ENCODE peak calls at places on chromosome 1, in nine cellular contexts. C is EH; Y is RCC 7860; M is naive thymus-derived CD8-positive, alpha-beta T cell; O is SW 1271; I is stimulated activated CD4-positive, alpha-beta T cell treated with anti-CD3 and anti-CD28 coated beads, Interleukin-12 subunit alpha, Interleukin-12 subunit beta, amount 100 ng/mL, for 24 hours; B is kidney tubule cell; F is B cell; K is GDM1. G is an unnamed sample.

GRCh38 chr1:77405186-77405585 is 123.4 kb downstream of the AK5 start:
- DNase-seq in C (no peak), I (no peak), B (no peak), M (no peak), K (no peak), F (no peak), Y (no peak), O (no peak), G (no peak)

GRCh38 chr1:113976609-113977278 is 2.5 kb upstream of the OLFML3 start:
- DNase-seq in C (peak; percentile 63), K (peak; percentile 48), O (peak; percentile 15), Y (no peak), M (no peak), F (no peak), I (no peak), B (peak; percentile 73), G (peak; percentile 63)

GRCh38 chr1:214548988-214549387 is 2.4 kb downstream of the PTPN14 start:
- DNase-seq in I (no peak), B (peak; percentile 70), C (peak; percentile 84), M (no peak), Y (peak; percentile 73), F (no peak), O (no peak), K (no peak), G (no peak)

GRCh38 chr1:159177273-159177907 is 6.0 kb downstream of the CADM3 start:
- DNase-seq in C (peak; percentile 73), M (peak; percentile 9), I (no peak), B (peak; percentile 70), O (no peak), Y (peak; percentile 38), F (peak; percentile 50), K (peak; percentile 32), G (no peak)

GRCh38 chr1:198169704-198170103 is 12.9 kb downstream of the NEK7 start:
- DNase-seq in C (no peak), B (no peak), K (no peak), F (no peak), Y (no peak), M (no peak), O (no peak), I (no peak), G (no peak)

GRCh38 chr1:114587203-114587991 is 6.0 kb upstream of the BCAS2 start:
- DNase-seq in O (no peak), K (no peak), B (no peak), I (no peak), M (no peak), F (no peak), Y (no peak), C (no peak), G (no peak)

GRCh38 chr1:30462826-30463425 is 260.5 kb downstream of the MATN1 start:
- DNase-seq in M (no peak), C (no peak), O (no peak), F (no peak), Y (no peak), I (no peak), K (no peak), B (no peak), G (no peak)

GRCh38 chr1:42982641-42983040 is 24.0 kb upstream of the SLC2A1 start:
- DNase-seq in K (no peak), F (no peak), B (no peak), I (no peak), M (no peak), Y (no peak), O (no peak), C (no peak), G (no peak)

GRCh38 chr1:4173731-4174130 is 273.7 kb upstream of the C1orf174 start:
- DNase-seq in B (no peak), K (no peak), C (no peak), I (no peak), F (no peak), M (no peak), O (no peak), Y (no peak), G (no peak)

GRCh38 chr1:234573711-234574299 is 36.2 kb downstream of the IRF2BP2 start:
- DNase-seq in O (no peak), M (no peak), I (no peak), K (no peak), B (no peak), C (peak; percentile 43), F (no peak), Y (no peak), G (no peak)

GRCh38 chr1:94622757-94623156 is 81.2 kb upstream of the F3 start:
- DNase-seq in I (no peak), O (no peak), K (no peak), C (peak; percentile 90), Y (peak; percentile 96), M (no peak), B (peak; percentile 96), F (no peak), G (no peak)

GRCh38 chr1:81819613-81820012 is 18.9 kb downstream of the ADGRL2 start:
- DNase-seq in K (no peak), B (no peak), Y (no peak), I (no peak), M (no peak), C (no peak), O (no peak), F (no peak), G (no peak)

GRCh38 chr1:167517535-167518330 is 596 bp downstream of the CD247 start:
- DNase-seq in I (peak; percentile 89), K (no peak), B (no peak), F (no peak), O (no peak), C (peak; percentile 13), Y (peak; percentile 74), M (peak; percentile 70), G (no peak)

GRCh38 chr1:233025156-233025555 is 74.7 kb downstream of the NTPCR start:
- DNase-seq in Y (peak; percentile 15), O (no peak), C (peak; percentile 24), B (peak; percentile 42), K (peak; percentile 4), F (no peak), I (no peak), M (no peak), G (peak; percentile 3)

GRCh38 chr1:35288761-35289160 is 20.3 kb downstream of the ZMYM4 start:
- DNase-seq in B (peak; percentile 88), F (no peak), I (no peak), K (no peak), O (no peak), C (peak; percentile 80), Y (peak; percentile 24), M (no peak), G (no peak)

GRCh38 chr1:218679391-218679790 is 334.3 kb downstream of the TGFB2 start:
- DNase-seq in C (peak; percentile 59), B (no peak), F (no peak), O (no peak), M (no peak), K (no peak), Y (no peak), I (no peak), G (no peak)

GRCh38 chr1:24186031-24186710 is 918 bp downstream of the IFNLR1 start:
- DNase-seq in O (no peak), Y (no peak), K (no peak), B (no peak), M (no peak), F (no peak), C (no peak), I (no peak), G (no peak)

GRCh38 chr1:45011837-45012638 is at the start of gene UROD:
- DNase-seq in O (peak; percentile 78), K (peak; percentile 93), F (peak; percentile 92), Y (peak; percentile 95), I (peak; percentile 93), B (peak; percentile 97), C (peak; percentile 97), M (peak; percentile 91), G (peak; percentile 91)

GRCh38 chr1:230284891-230285290 is 141.2 kb downstream of the PGBD5 start:
- DNase-seq in Y (no peak), K (no peak), I (no peak), B (no peak), O (no peak), C (no peak), F (no peak), M (no peak), G (no peak)

GRCh38 chr1:9835404-9835757 is 11.6 kb upstream of the CLSTN1 start:
- DNase-seq in F (no peak), I (no peak), C (no peak), M (no peak), B (no peak), Y (no peak), K (no peak), O (no peak), G (no peak)

GRCh38 chr1:75724472-75725022 is at the start of gene ACADM:
- DNase-seq in M (peak; percentile 62), Y (peak; percentile 72), K (peak; percentile 84), B (peak; percentile 92), O (peak; percentile 37), I (peak; percentile 84), F (peak; percentile 92), C (peak; percentile 87), G (peak; percentile 60)

GRCh38 chr1:65995326-65995725 is 202.6 kb downstream of the PDE4B start:
- DNase-seq in K (no peak), C (no peak), Y (no peak), M (no peak), B (no peak), I (no peak), F (no peak), O (no peak), G (no peak)

GRCh38 chr1:101370488-101370887 is 133.7 kb downstream of the S1PR1 start:
- DNase-seq in Y (no peak), M (no peak), O (no peak), K (no peak), B (no peak), I (no peak), C (no peak), F (no peak), G (no peak)

GRCh38 chr1:221085712-221086111 is 206.5 kb downstream of the HLX start:
- DNase-seq in C (peak; percentile 60), M (no peak), O (no peak), K (no peak), F (no peak), I (no peak), B (no peak), Y (no peak), G (no peak)

GRCh38 chr1:109027841-109028240 is 14.1 kb downstream of the WDR47 start:
- DNase-seq in B (no peak), O (no peak), M (no peak), Y (no peak), F (no peak), C (no peak), I (no peak), K (no peak), G (no peak)

GRCh38 chr1:227568593-227568992 is 5.2 kb downstream of the ZNF678 start:
- DNase-seq in O (no peak), Y (no peak), I (no peak), K (no peak), C (no peak), M (no peak), B (no peak), F (no peak), G (no peak)

GRCh38 chr1:66253330-66253921 is 280.5 kb upstream of the SGIP1 start:
- DNase-seq in I (no peak), M (peak; percentile 6), C (peak; percentile 83), F (peak; percentile 63), K (peak; percentile 55), Y (peak; percentile 62), B (peak; percentile 77), O (peak; percentile 11), G (no peak)

GRCh38 chr1:93814795-93815737 is 63.9 kb downstream of the DNTTIP2 start:
- DNase-seq in O (no peak), Y (no peak), M (no peak), C (no peak), K (no peak), F (no peak), B (no peak), I (no peak), G (no peak)

GRCh38 chr1:20143734-20144565 is 4.8 kb downstream of the PLA2G2F start:
- DNase-seq in M (no peak), K (no peak), B (no peak), O (no peak), I (no peak), C (no peak), Y (no peak), F (no peak), G (no peak)

GRCh38 chr1:25556791-25557476 is 13.5 kb downstream of the LDLRAP1 start:
- DNase-seq in I (no peak), K (peak; percentile 58), F (no peak), M (peak; percentile 57), O (no peak), Y (no peak), C (peak; percentile 62), B (peak; percentile 52), G (peak; percentile 70)

GRCh38 chr1:183147735-183148134 is 38.3 kb upstream of the LAMC2 start:
- DNase-seq in I (no peak), M (no peak), Y (no peak), B (no peak), F (no peak), K (no peak), O (no peak), C (no peak), G (no peak)

G was measured in GF-D8.